ENCODE peak calls at places on chromosomes 11 and 22, in nine cellular contexts. J, V, Z, P, T, R, D, B and O are unnamed samples.

GRCh38 chr11:64372802-64373597 is 14.0 kb downstream of the RPS6KA4 start:
- DNase-seq in J (no peak), B (peak), Z (no peak), T (no peak), V (no peak), D (no peak), R (peak), P (no peak), O (no peak)

GRCh38 chr11:119550330-119550729 is 127.4 kb upstream of the THY1 start:
- DNase-seq in D (no peak), V (no peak), J (no peak), P (no peak), B (no peak), Z (no peak), R (no peak), T (no peak), O (no peak)

GRCh38 chr11:15913261-15913660 is 443.1 kb downstream of the SOX6 start:
- DNase-seq in Z (no peak), R (no peak), B (no peak), D (no peak), V (no peak), P (no peak), T (no peak), J (no peak), O (no peak)

GRCh38 chr11:72221386-72221785 is 3.2 kb upstream of the INPPL1 start:
- DNase-seq in T (no peak), J (no peak), R (no peak), Z (peak), V (no peak), B (no peak), D (peak), P (no peak), O (no peak)

GRCh38 chr11:126115253-126115540 is 52.5 kb upstream of the CDON start:
- DNase-seq in R (peak), P (peak), D (peak), Z (peak), J (peak), T (no peak), B (no peak), V (no peak), O (no peak)

GRCh38 chr11:71266114-71266833 is 13.9 kb upstream of the SHANK2 start:
- DNase-seq in J (peak), R (peak), V (no peak), D (peak), P (no peak), B (no peak), T (no peak), Z (no peak), O (no peak)

GRCh38 chr22:26406118-26406517 is 22.9 kb upstream of the ASPHD2 start:
- DNase-seq in Z (no peak), V (no peak), P (no peak), B (peak), D (no peak), R (no peak), J (no peak), T (no peak), O (peak)

GRCh38 chr22:35904332-35904692 is 124.3 kb downstream of the RBFOX2 start:
- DNase-seq in Z (no peak), V (no peak), T (no peak), B (no peak), R (no peak), P (no peak), J (no peak), D (no peak), O (no peak)

GRCh38 chr22:35051034-35051535 is 14.9 kb upstream of the ISX start:
- DNase-seq in V (peak), P (no peak), Z (no peak), T (no peak), R (no peak), J (no peak), B (no peak), D (no peak), O (no peak)

GRCh38 chr22:40289991-40290459 is 56.3 kb upstream of the ADSL start:
- DNase-seq in R (no peak), T (peak), P (no peak), D (peak), J (no peak), B (peak), V (peak), Z (peak), O (peak)

GRCh38 chr22:41656515-41656914 is 32.2 kb downstream of the SNU13 start:
- DNase-seq in J (no peak), Z (peak), D (no peak), P (no peak), T (no peak), B (peak), V (no peak), R (no peak), O (no peak)

GRCh38 chr11:125724125-125724524 is 22.0 kb upstream of the PATE1 start:
- DNase-seq in B (peak), Z (no peak), R (no peak), T (peak), D (no peak), J (no peak), P (no peak), V (no peak), O (no peak)

GRCh38 chr11:16610213-16610737 is 128.2 kb upstream of the C11orf58 start:
- DNase-seq in J (no peak), T (no peak), P (no peak), B (no peak), Z (no peak), D (no peak), R (no peak), V (no peak), O (no peak)

GRCh38 chr11:96235725-96236124 is 107.3 kb downstream of the MAML2 start:
- DNase-seq in D (no peak), V (no peak), J (no peak), T (no peak), B (peak), R (no peak), Z (no peak), P (no peak), O (no peak)

GRCh38 chr11:126485021-126485781 is 129.7 kb downstream of the ST3GAL4 start:
- DNase-seq in P (no peak), D (no peak), R (no peak), B (peak), Z (no peak), V (no peak), T (peak), J (no peak), O (peak)

GRCh38 chr11:124415356-124415923 is 9.2 kb downstream of the OR8B4 start:
- DNase-seq in P (no peak), B (peak), J (no peak), V (no peak), T (no peak), R (no peak), D (no peak), Z (no peak), O (peak)

DNA sequence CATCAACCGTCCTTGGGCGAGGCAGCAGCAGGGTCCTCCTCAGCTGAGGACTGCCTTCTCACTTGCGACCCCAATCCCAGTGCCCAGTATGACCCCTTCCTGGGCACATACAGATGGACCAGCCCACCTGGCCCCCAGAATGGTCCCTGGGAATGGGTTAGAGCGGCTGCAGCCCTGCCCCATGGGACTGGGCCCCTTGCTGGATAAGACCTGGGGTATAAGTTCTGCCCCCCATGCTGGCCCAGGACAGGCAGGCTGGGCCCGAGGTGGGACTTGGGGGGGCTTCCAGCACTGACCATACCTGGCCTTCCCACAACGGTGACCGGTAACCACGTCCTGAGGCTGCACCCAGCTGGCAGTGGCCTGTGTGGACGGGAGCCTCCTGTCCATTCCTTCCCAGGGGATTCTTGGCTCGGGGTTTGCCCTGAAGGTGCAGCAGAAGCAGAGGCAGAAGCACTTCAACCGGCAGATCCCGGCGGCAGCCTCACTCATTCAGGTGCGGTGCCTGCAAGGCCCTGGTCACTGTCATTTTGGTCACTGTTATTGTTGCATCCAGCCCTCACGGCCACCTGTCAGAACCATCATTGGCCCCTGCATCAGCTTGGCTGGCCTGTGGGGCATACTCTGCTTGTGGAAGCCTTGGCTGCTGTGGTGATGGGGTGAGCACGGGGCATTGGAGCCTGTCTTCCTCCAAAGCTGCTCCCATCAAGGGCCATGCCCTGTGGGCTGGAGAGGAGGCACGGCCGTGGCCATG is 114.8 kb downstream of the KCNQ1OT1 start:
- DNase-seq in B (no peak), Z (peak), D (peak), T (no peak), J (no peak), V (no peak), R (peak), P (no peak), O (no peak)
- TF ChIP-seq CTCF in B (no peak), Z (no peak), D (no peak), T (no peak), J (no peak), V (no peak), R (no peak), P (no peak), O (no peak)

GRCh38 chr11:19368726-19369364 is 128.1 kb upstream of the E2F8 start:
- DNase-seq in V (no peak), P (no peak), J (no peak), Z (no peak), T (no peak), B (peak), R (no peak), D (no peak), O (peak)

GRCh38 chr11:19374189-19374588 is 133.4 kb upstream of the E2F8 start:
- DNase-seq in Z (peak), T (peak), P (no peak), B (peak), V (no peak), J (no peak), R (no peak), D (no peak), O (peak)

GRCh38 chr11:19367051-19367709 is 126.4 kb upstream of the E2F8 start:
- DNase-seq in D (no peak), P (no peak), J (no peak), V (no peak), T (no peak), B (peak), Z (no peak), R (no peak), O (peak)

GRCh38 chr11:19372381-19372780 is 131.6 kb upstream of the E2F8 start:
- DNase-seq in P (no peak), Z (no peak), T (no peak), R (no peak), J (no peak), B (no peak), D (no peak), V (no peak), O (no peak)

GRCh38 chr11:19370100-19370861 is 129.5 kb upstream of the E2F8 start:
- DNase-seq in T (peak), D (no peak), R (no peak), B (peak), J (no peak), P (no peak), V (no peak), Z (peak), O (peak)
- H3K4me3 ChIP-seq in T (no peak), D (no peak), R (no peak), B (no peak), J (no peak), P (no peak), V (no peak), Z (no peak), O (no peak)

GRCh38 chr22:43901976-43902643 is 10.3 kb upstream of the PNPLA5 start:
- DNase-seq in R (no peak), P (no peak), B (peak), D (no peak), Z (no peak), J (no peak), T (no peak), V (no peak), O (peak)
- TF ChIP-seq CTCF in R (no peak), P (no peak), B (no peak), D (no peak), Z (no peak), J (no peak), T (no peak), V (no peak), O (no peak)

GRCh38 chr22:32502346-32502745 is 27.7 kb downstream of the FBXO7 start:
- DNase-seq in D (no peak), V (no peak), Z (no peak), B (no peak), T (no peak), J (no peak), P (no peak), R (no peak), O (no peak)
- H3K4me3 ChIP-seq in D (no peak), V (no peak), Z (no peak), B (no peak), T (no peak), J (no peak), P (no peak), R (no peak), O (no peak)

DNA sequence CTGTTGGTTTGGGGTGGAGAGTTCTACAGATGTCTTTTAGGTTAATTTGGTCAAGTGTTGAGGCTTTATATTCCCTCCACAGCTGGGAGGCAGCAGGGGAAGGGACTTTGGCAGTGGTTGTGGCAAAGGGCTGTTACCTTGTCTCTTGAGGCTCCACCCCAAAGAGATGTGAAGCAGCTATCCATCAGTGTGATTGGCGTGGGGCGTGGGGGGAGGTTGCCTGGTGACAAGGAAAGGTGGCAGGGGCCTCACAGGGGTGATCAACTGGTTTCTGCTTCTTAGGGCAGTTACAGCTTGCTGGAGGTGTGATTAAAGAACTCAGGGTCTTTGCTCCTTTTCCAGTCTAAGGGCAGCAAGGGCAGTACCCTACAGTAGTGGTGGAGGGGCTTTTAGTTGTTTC is 59.3 kb downstream of the FANCF start:
- DNase-seq in V (no peak), J (no peak), P (no peak), D (no peak), Z (no peak), T (no peak), R (no peak), B (no peak), O (no peak)
- TF ChIP-seq CTCF in V (no peak), J (no peak), P (no peak), D (no peak), Z (no peak), T (no peak), R (no peak), B (no peak), O (no peak)

GRCh38 chr11:44901782-44902181 is 48.9 kb downstream of the TP53I11 start:
- DNase-seq in T (no peak), Z (no peak), V (no peak), B (no peak), J (no peak), D (no peak), P (no peak), R (no peak), O (no peak)

GRCh38 chr11:44901120-44901519 is 49.6 kb downstream of the TP53I11 start:
- DNase-seq in T (no peak), R (no peak), B (no peak), V (no peak), J (no peak), D (no peak), Z (no peak), P (no peak), O (no peak)

GRCh38 chr11:44903518-44903917 is 47.2 kb downstream of the TP53I11 start:
- DNase-seq in V (no peak), P (no peak), Z (no peak), R (no peak), T (no peak), B (no peak), D (no peak), J (no peak), O (no peak)

GRCh38 chr11:44903035-44903434 is 47.6 kb downstream of the TP53I11 start:
- DNase-seq in Z (no peak), T (no peak), V (no peak), R (no peak), B (no peak), P (no peak), J (no peak), D (no peak), O (no peak)

GRCh38 chr11:44899959-44900358 is 50.7 kb downstream of the TP53I11 start:
- DNase-seq in V (peak), J (no peak), T (peak), R (peak), P (no peak), D (no peak), Z (peak), B (peak), O (peak)
- H3K4me3 ChIP-seq in V (no peak), J (no peak), T (no peak), R (no peak), P (no peak), D (no peak), Z (no peak), B (no peak), O (no peak)

GRCh38 chr22:47125603-47126002 is 363.2 kb downstream of the TBC1D22A start:
- DNase-seq in V (no peak), T (no peak), R (no peak), B (no peak), P (no peak), Z (no peak), J (no peak), D (no peak), O (no peak)
- TF ChIP-seq CTCF in V (no peak), T (no peak), R (no peak), B (peak), P (no peak), Z (no peak), J (no peak), D (no peak), O (peak)

GRCh38 chr11:37788141-37788877 is 1190.3 kb upstream of the RAG2 start:
- DNase-seq in Z (no peak), V (no peak), R (no peak), B (peak), J (no peak), T (peak), P (no peak), D (no peak), O (peak)
- H3K4me3 ChIP-seq in Z (no peak), V (no peak), R (no peak), B (no peak), J (no peak), T (no peak), P (no peak), D (no peak), O (no peak)

GRCh38 chr11:75245356-75246005 is 4.9 kb downstream of the TPBGL start:
- DNase-seq in B (no peak), R (peak), T (no peak), D (peak), V (no peak), Z (peak), J (no peak), P (no peak), O (no peak)
- TF ChIP-seq CTCF in B (no peak), R (no peak), T (no peak), D (no peak), V (no peak), Z (no peak), J (no peak), P (no peak), O (no peak)